ENCODE peak calls at places on chromosomes 2 and 18, in seven cellular contexts. G is brain microvascular endothelial cell, S is thoracic aorta, O is NCI-H2029 treated with DMSO at 0.1 percent for 48 hours, Z is Caki2, P is H1, A is astrocyte of the spinal cord. U is an unnamed sample.

GRCh38 chr2:45706028-45706427 is 54.6 kb downstream of the PRKCE start:
- DNase-seq in G (no peak), S (no peak), O (no peak), Z (no peak), P (no peak), A (peak), U (no peak)

GRCh38 chr2:190303642-190304041 is 16.0 kb downstream of the HIBCH start:
- DNase-seq in G (no peak), S (no peak), O (no peak), Z (no peak), P (no peak), A (no peak), U (no peak)

GRCh38 chr18:60892855-60893254 is 440.4 kb upstream of the CDH20 start:
- DNase-seq in G (peak), S (no peak), O (no peak), Z (peak), P (no peak), A (peak), U (no peak)

GRCh38 chr2:180268006-180268405 is 260.9 kb upstream of the CWC22 start:
- DNase-seq in G (peak), S (no peak), O (no peak), Z (no peak), P (no peak), A (no peak), U (no peak)

GRCh38 chr2:127523269-127523930 is 2.9 kb downstream of the IWS1 start:
- DNase-seq in G (no peak), S (no peak), O (no peak), Z (no peak), P (no peak), A (no peak), U (no peak)

GRCh38 chr2:72638600-72639211 is 187.1 kb downstream of the EXOC6B start:
- DNase-seq in G (no peak), S (no peak), O (no peak), Z (no peak), P (no peak), A (no peak), U (no peak)

GRCh38 chr2:42793314-42794270 is 1.2 kb upstream of the HAAO start:
- DNase-seq in G (peak), S (no peak), O (no peak), Z (no peak), P (no peak), A (no peak), U (no peak)

GRCh38 chr2:675982-676646 is 1.1 kb downstream of the TMEM18 start:
- DNase-seq in G (peak), S (no peak), O (peak), Z (peak), P (peak), A (peak), U (no peak)

GRCh38 chr2:634041-634440 is 43.2 kb downstream of the TMEM18 start:
- DNase-seq in G (no peak), S (no peak), O (no peak), Z (no peak), P (no peak), A (no peak), U (no peak)

GRCh38 chr18:75548353-75548752 is 120.8 kb upstream of the SMIM21 start:
- DNase-seq in G (no peak), S (no peak), O (no peak), Z (peak), P (no peak), A (no peak), U (no peak)

GRCh38 chr2:108921096-108922030 is 67.7 kb downstream of the EDAR start:
- DNase-seq in G (no peak), S (no peak), O (no peak), Z (no peak), P (no peak), A (no peak), U (no peak)

GRCh38 chr18:13726228-13726971 is at the start of the genes FAM210A and RNMT:
- DNase-seq in G (peak), S (peak), O (peak), Z (peak), P (peak), A (peak), U (peak)

GRCh38 chr2:200509227-200509607 is 651 bp downstream of the KCTD18 start:
- DNase-seq in G (no peak), S (no peak), O (no peak), Z (no peak), P (no peak), A (peak), U (no peak)

U was measured in DMS153.